ENCODE peak calls at places on chromosomes 6 and 20, in seven cellular contexts. M is K562, J is HCT116, V is GM12878, F is H1, D is SK-N-SH, P is HepG2. N is an unnamed sample.

GRCh38 chr6:110518281-110518623 is 41.8 kb upstream of the SLC22A16 start:
- DNase-seq in M (peak), J (no peak), V (no peak), F (no peak), D (peak), P (peak), N (no peak)

GRCh38 chr6:149093643-149094042 is 223.9 kb upstream of the TAB2 start:
- DNase-seq in M (no peak), J (no peak), V (no peak), F (no peak), D (no peak), P (no peak), N (no peak)

GRCh38 chr6:157134402-157135074 is 188.8 kb downstream of the TMEM242 start:
- DNase-seq in M (no peak), J (no peak), V (no peak), F (no peak), D (no peak), P (no peak), N (no peak)

GRCh38 chr6:45209762-45210161 is 118.4 kb upstream of the RUNX2 start:
- DNase-seq in M (no peak), J (no peak), V (no peak), F (no peak), D (no peak), P (no peak), N (no peak)

GRCh38 chr20:20495719-20496474 is 128.0 kb downstream of the INSM1 start:
- DNase-seq in M (no peak), J (no peak), V (no peak), F (no peak), D (no peak), P (no peak), N (no peak)

GRCh38 chr6:28725890-28726348 is 197.9 kb downstream of the TRIM27 start:
- DNase-seq in M (peak), J (no peak), V (no peak), F (peak), D (no peak), P (peak), N (no peak)

GRCh38 chr6:109073344-109074235 is 21.1 kb downstream of the SESN1 start:
- DNase-seq in M (peak), J (peak), V (no peak), F (no peak), D (peak), P (peak), N (peak)

GRCh38 chr6:113306552-113307145 is 550.5 kb upstream of the MARCKS start:
- DNase-seq in M (peak), J (peak), V (peak), F (peak), D (no peak), P (peak), N (peak)

GRCh38 chr20:51412333-51412761 is 130.2 kb downstream of the NFATC2 start:
- DNase-seq in M (no peak), J (no peak), V (no peak), F (no peak), D (peak), P (no peak), N (no peak)

GRCh38 chr6:16766836-16767745 is 5.8 kb upstream of the ATXN1 start:
- DNase-seq in M (no peak), J (no peak), V (no peak), F (no peak), D (no peak), P (no peak), N (no peak)

GRCh38 chr20:8331740-8332412 is 199.8 kb downstream of the PLCB1 start:
- DNase-seq in M (no peak), J (no peak), V (no peak), F (no peak), D (no peak), P (peak), N (no peak)

GRCh38 chr20:40679119-40679637 is 9.9 kb downstream of the MAFB start:
- DNase-seq in M (no peak), J (no peak), V (no peak), F (no peak), D (no peak), P (no peak), N (no peak)

GRCh38 chr6:149433405-149433804 is 33.3 kb downstream of the SUMO4 start:
- DNase-seq in M (no peak), J (no peak), V (no peak), F (no peak), D (no peak), P (no peak), N (no peak)

GRCh38 chr20:58787211-58788067 is 63.3 kb downstream of the GNAS-AS1 start:
- DNase-seq in M (no peak), J (no peak), V (no peak), F (no peak), D (no peak), P (no peak), N (no peak)

GRCh38 chr6:20542927-20543602 is 8.8 kb downstream of the CDKAL1 start:
- DNase-seq in M (no peak), J (no peak), V (peak), F (no peak), D (no peak), P (peak), N (peak)

GRCh38 chr6:159601211-159601610 is 91.8 kb downstream of the SOD2 start:
- DNase-seq in M (no peak), J (no peak), V (no peak), F (no peak), D (no peak), P (no peak), N (no peak)

GRCh38 chr6:166494101-166494441 is 92.4 kb downstream of the RAMACL start:
- DNase-seq in M (no peak), J (no peak), V (no peak), F (no peak), D (no peak), P (no peak), N (no peak)

GRCh38 chr6:169780571-169781091 is 29.2 kb downstream of the ERMARD start:
- DNase-seq in M (no peak), J (no peak), V (no peak), F (no peak), D (no peak), P (peak), N (no peak)

GRCh38 chr6:14211596-14211961 is 94.0 kb downstream of the CD83 start:
- DNase-seq in M (peak), J (no peak), V (no peak), F (no peak), D (peak), P (peak), N (no peak)

GRCh38 chr6:30678964-30679726 is 6.3 kb upstream of the DHX16 start:
- DNase-seq in M (peak), J (no peak), V (no peak), F (peak), D (peak), P (peak), N (no peak)

GRCh38 chr20:23541330-23541729 is 27.0 kb downstream of the CST9L start:
- DNase-seq in M (no peak), J (no peak), V (no peak), F (no peak), D (no peak), P (peak), N (no peak)

GRCh38 chr20:46215913-46216707 is 92.2 kb downstream of the CDH22 start:
- DNase-seq in M (peak), J (peak), V (no peak), F (peak), D (peak), P (peak), N (no peak)

GRCh38 chr6:118917550-118918321 is 17.2 kb downstream of the MCM9 start:
- DNase-seq in M (no peak), J (no peak), V (no peak), F (no peak), D (no peak), P (no peak), N (no peak)

GRCh38 chr6:118918326-118918725 is 16.6 kb downstream of the MCM9 start:
- DNase-seq in M (no peak), J (no peak), V (no peak), F (no peak), D (no peak), P (no peak), N (no peak)

GRCh38 chr6:118923035-118923434 is 11.9 kb downstream of the MCM9 start:
- DNase-seq in M (no peak), J (no peak), V (no peak), F (no peak), D (no peak), P (peak), N (no peak)

DNA sequence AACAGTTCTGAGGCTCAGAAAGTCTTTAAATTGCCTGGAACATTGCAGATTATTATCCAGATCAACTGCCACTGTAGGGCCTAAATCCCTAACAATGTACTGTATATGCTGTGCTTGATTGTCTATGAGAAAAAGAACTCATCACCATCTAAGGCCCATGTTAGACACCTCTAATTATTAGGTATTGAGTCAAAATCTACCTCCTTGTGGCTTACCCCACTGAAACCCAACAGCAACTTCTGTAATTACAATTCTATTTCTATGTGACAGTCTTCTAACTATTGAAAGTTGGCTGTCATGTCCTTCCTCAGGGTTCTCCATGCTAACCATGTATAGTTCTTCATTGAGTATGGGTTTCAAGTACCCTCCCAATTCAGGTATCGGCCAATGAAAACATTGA is 13.9 kb downstream of the MCM9 start:
- DNase-seq in M (no peak), J (no peak), V (no peak), F (no peak), D (no peak), P (no peak), N (no peak)
- TF ChIP-seq CTCF in M (no peak), J (no peak), V (no peak), F (no peak), D (no peak), P (no peak), N (no peak)

DNA sequence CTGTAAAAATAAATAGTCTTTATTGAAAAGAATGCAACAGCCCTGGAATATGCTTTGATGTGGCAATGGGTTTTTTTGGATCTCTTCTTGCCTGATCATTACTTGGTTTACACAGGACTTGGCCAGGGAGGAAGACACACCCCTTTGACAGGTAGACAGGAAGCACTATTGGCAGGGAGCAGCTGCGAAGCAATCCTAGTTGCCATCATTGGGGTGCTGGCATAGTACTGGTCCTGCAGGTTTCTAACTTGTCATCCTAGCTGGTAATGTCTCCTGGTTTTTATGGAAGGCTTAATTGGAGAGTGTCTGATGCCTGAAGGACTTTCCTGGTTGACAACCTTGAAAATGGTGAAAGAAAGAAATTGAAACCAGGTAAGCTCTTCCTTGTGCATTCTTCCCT is 71.2 kb upstream of the CCN6 start:
- DNase-seq in M (no peak), J (no peak), V (no peak), F (no peak), D (no peak), P (no peak), N (no peak)
- TF ChIP-seq POLR2AphosphoS5 in M (no peak), J (no peak), V (no peak), F (no peak), D (no peak), P (no peak), N (no peak)

GRCh38 chr6:106995640-106996039 is 21.1 kb upstream of the CD24 start:
- DNase-seq in M (no peak), J (no peak), V (no peak), F (no peak), D (no peak), P (peak), N (no peak)

GRCh38 chr6:106997392-106998257 is 23.1 kb upstream of the CD24 start:
- DNase-seq in M (peak), J (peak), V (peak), F (peak), D (peak), P (peak), N (peak)
- TF ChIP-seq SIN3A in M (no peak), J (no peak), V (no peak), F (no peak), D (no peak), P (no peak), N (no peak)

DNA sequence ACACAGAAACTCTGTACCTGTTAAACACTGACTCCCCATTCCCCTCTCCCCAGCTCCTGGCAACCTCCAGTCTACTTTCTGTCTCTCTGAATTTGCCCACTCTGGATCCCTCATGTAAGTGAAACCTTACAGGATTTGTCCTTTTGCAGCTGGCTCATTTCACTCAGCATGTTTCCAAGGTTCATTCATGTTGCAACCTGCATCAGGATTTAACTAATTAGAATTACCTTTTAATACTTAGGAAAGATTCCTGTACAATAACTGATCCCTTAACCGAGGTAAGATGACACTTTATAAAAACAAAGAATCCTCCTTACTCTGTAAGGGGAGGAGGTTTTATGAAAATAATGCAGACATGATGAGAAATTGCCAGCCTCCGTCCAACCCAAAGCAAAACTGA is 113.1 kb upstream of the MTHFD1L start:
- DNase-seq in M (no peak), J (no peak), V (no peak), F (no peak), D (no peak), P (no peak), N (no peak)
- TF ChIP-seq CTCF in M (no peak), J (no peak), V (no peak), F (no peak), D (no peak), P (no peak), N (no peak)

GRCh38 chr6:6588064-6588923 is at the start of gene LY86:
- DNase-seq in M (no peak), J (no peak), V (peak), F (no peak), D (no peak), P (no peak), N (no peak)
- TF ChIP-seq POLR2AphosphoS5 in M (no peak), J (no peak), V (peak), F (no peak), D (no peak), P (no peak), N (no peak)

DNA sequence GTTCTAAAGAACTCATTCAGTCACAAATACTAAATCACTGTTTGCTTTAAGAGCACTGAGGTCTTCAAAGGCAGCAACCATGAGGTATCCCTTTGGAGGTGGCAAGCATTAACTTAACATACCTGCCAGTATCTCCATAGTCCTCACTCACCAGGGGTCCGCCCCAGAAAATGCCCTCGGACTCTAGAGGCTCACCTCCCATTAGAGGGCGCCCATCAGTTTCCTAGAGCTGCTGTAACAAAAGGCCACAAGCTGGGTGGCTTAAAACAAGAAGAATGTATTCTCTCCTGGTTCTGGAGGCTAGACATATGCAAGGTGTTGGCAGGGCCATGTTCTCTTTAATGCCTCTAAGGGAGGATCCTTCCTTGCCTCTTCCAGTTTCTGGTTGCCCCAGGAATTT is 12.0 kb upstream of the RNGTT start:
- DNase-seq in M (no peak), J (no peak), V (no peak), F (no peak), D (no peak), P (no peak), N (no peak)
- TF ChIP-seq SIN3A in M (no peak), J (no peak), V (no peak), F (no peak), D (no peak), P (no peak), N (no peak)

GRCh38 chr6:161455848-161456247 is 182.0 kb upstream of the AGPAT4 start:
- DNase-seq in M (no peak), J (no peak), V (no peak), F (no peak), D (no peak), P (no peak), N (no peak)
- TF ChIP-seq CTCF in M (no peak), J (no peak), V (no peak), F (no peak), D (no peak), P (no peak), N (no peak)

GRCh38 chr20:32495217-32495565 is 89.9 kb downstream of the NOL4L start:
- DNase-seq in M (no peak), J (no peak), V (no peak), F (no peak), D (no peak), P (no peak), N (no peak)

GRCh38 chr20:32493356-32493755 is 91.8 kb downstream of the NOL4L start:
- DNase-seq in M (no peak), J (no peak), V (no peak), F (no peak), D (no peak), P (no peak), N (no peak)

GRCh38 chr20:32494498-32495216 is 90.5 kb downstream of the NOL4L start:
- DNase-seq in M (no peak), J (no peak), V (no peak), F (no peak), D (no peak), P (no peak), N (no peak)

GRCh38 chr20:32497589-32498224 is 87.4 kb downstream of the NOL4L start:
- DNase-seq in M (no peak), J (no peak), V (no peak), F (no peak), D (no peak), P (no peak), N (no peak)

GRCh38 chr20:32495949-32496348 is 89.2 kb downstream of the NOL4L start:
- DNase-seq in M (no peak), J (no peak), V (no peak), F (no peak), D (no peak), P (no peak), N (no peak)
- TF ChIP-seq POLR2AphosphoS5 in M (no peak), J (no peak), V (no peak), F (no peak), D (no peak), P (no peak), N (no peak)

GRCh38 chr6:146345582-146345981 is 198.1 kb upstream of the RAB32 start:
- DNase-seq in M (no peak), J (no peak), V (no peak), F (no peak), D (no peak), P (no peak), N (no peak)

GRCh38 chr6:146339716-146340115 is 203.9 kb upstream of the RAB32 start:
- DNase-seq in M (no peak), J (no peak), V (no peak), F (no peak), D (no peak), P (no peak), N (peak)

GRCh38 chr6:146337376-146337775 is 206.3 kb upstream of the RAB32 start:
- DNase-seq in M (no peak), J (no peak), V (no peak), F (no peak), D (no peak), P (no peak), N (no peak)

GRCh38 chr6:146347090-146347489 is 196.5 kb upstream of the RAB32 start:
- DNase-seq in M (no peak), J (no peak), V (no peak), F (no peak), D (no peak), P (peak), N (no peak)

DNA sequence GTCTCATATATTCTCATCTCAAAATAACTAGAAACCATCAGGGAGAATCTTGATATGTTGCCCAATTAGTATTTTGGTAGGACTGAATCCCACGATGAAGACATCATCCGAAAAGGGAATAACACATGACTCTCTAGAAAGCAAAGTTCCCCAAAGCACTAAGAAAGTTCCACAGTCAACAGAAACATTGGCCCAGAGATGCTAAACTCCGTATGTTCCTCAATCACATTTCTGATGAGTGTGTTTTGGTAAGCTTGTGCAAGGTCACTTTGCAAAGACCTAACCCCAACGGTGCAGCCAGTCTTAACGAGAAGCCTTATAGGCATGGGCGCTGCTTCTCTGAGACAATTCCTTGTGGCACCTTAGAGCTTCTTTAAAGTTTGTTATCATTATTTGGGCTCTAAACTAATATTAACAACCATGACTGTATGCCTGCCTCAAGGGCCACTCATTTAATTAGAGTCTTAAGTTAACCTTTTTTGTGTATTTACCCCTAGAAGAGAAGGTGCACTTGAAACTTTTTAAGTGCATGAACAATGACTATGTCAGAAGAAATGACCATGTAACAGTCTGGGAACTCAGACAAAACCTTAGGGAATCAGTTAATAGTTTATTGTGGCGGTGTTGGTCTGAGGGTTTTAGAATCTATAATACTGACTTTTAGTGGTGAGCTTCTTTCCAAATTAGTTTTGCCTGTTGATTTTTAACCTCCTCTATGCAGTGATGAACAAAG is 202.0 kb upstream of the RAB32 start:
- DNase-seq in M (no peak), J (no peak), V (no peak), F (no peak), D (no peak), P (no peak), N (no peak)
- TF ChIP-seq SIN3A in M (no peak), J (no peak), V (no peak), F (no peak), D (no peak), P (no peak), N (no peak)